ENCODE peak calls at places on chromosomes 13 and 19, in nine cellular contexts. R is tibial nerve, L is uterus, U is suprapubic skin, M is lower leg skin, Q is breast epithelium, P is NB4, N is heart left ventricle, J is A549. H is an unnamed sample.

GRCh38 chr13:19791953-19792537 is 9.3 kb upstream of the PSPC1 start:
- DNase-seq in R (no peak), L (no peak), U (peak), M (no peak), Q (no peak), P (no peak), N (no peak), J (no peak), H (no peak)

GRCh38 chr19:11848594-11849263 is at the start of gene ZNF439:
- DNase-seq in R (peak), L (peak), U (peak), M (peak), Q (peak), P (peak), N (peak), J (no peak), H (peak)

GRCh38 chr19:38395381-38396127 is 7.1 kb downstream of the SPRED3 start:
- DNase-seq in R (no peak), L (no peak), U (no peak), M (no peak), Q (no peak), P (no peak), N (no peak), J (no peak), H (no peak)

GRCh38 chr13:47661076-47661475 is 340.0 kb downstream of the SUCLA2 start:
- DNase-seq in R (no peak), L (no peak), U (no peak), M (no peak), Q (no peak), P (peak), N (no peak), J (no peak), H (no peak)

GRCh38 chr13:39663958-39664357 is 8.5 kb downstream of the COG6 start:
- DNase-seq in R (no peak), L (no peak), U (no peak), M (no peak), Q (no peak), P (no peak), N (no peak), J (no peak), H (no peak)

GRCh38 chr13:94617389-94618000 is 15.8 kb downstream of the GPR180 start:
- DNase-seq in R (peak), L (no peak), U (no peak), M (no peak), Q (no peak), P (peak), N (no peak), J (no peak), H (peak)

GRCh38 chr19:28299649-28300048 is 913.3 kb downstream of the UQCRFS1 start:
- DNase-seq in R (no peak), L (no peak), U (no peak), M (peak), Q (no peak), P (peak), N (no peak), J (no peak), H (no peak)

GRCh38 chr13:106354961-106355360 is 180.5 kb downstream of the EFNB2 start:
- DNase-seq in R (no peak), L (no peak), U (no peak), M (no peak), Q (no peak), P (no peak), N (no peak), J (no peak), H (no peak)

GRCh38 chr19:14629557-14629956 is 45.1 kb downstream of the ADGRE3 start:
- DNase-seq in R (no peak), L (no peak), U (no peak), M (no peak), Q (no peak), P (no peak), N (no peak), J (no peak), H (no peak)

GRCh38 chr19:50957587-50957986 is 4.7 kb upstream of the KLK5 start:
- DNase-seq in R (no peak), L (no peak), U (no peak), M (no peak), Q (no peak), P (no peak), N (no peak), J (no peak), H (no peak)

GRCh38 chr13:26693749-26694463 is 66.7 kb downstream of the GPR12 start:
- DNase-seq in R (no peak), L (no peak), U (no peak), M (no peak), Q (no peak), P (no peak), N (no peak), J (no peak), H (no peak)

GRCh38 chr19:5693195-5694166 is 3.4 kb downstream of the RPL36 start:
- DNase-seq in R (no peak), L (no peak), U (no peak), M (peak), Q (no peak), P (peak), N (no peak), J (no peak), H (peak)

GRCh38 chr19:15810335-15810734 is 5.1 kb downstream of the OR10H1 start:
- DNase-seq in R (peak), L (no peak), U (no peak), M (no peak), Q (no peak), P (peak), N (no peak), J (peak), H (peak)

GRCh38 chr19:41995959-41996797 is 2.1 kb upstream of the ATP1A3 start:
- DNase-seq in R (no peak), L (no peak), U (no peak), M (no peak), Q (no peak), P (peak), N (no peak), J (peak), H (no peak)

GRCh38 chr19:16470911-16471811 is 609 bp downstream of the EPS15L1 start:
- DNase-seq in R (no peak), L (no peak), U (peak), M (peak), Q (no peak), P (peak), N (no peak), J (no peak), H (no peak)

GRCh38 chr13:60572003-60572792 is 175.2 kb downstream of the TDRD3 start:
- DNase-seq in R (no peak), L (no peak), U (no peak), M (no peak), Q (no peak), P (peak), N (no peak), J (peak), H (peak)

GRCh38 chr19:31591258-31591657 is 242.0 kb upstream of the TSHZ3 start:
- DNase-seq in R (no peak), L (no peak), U (no peak), M (peak), Q (no peak), P (peak), N (no peak), J (no peak), H (no peak)

GRCh38 chr13:80048030-80048429 is 292.9 kb downstream of the SPRY2 start:
- DNase-seq in R (no peak), L (no peak), U (no peak), M (no peak), Q (no peak), P (no peak), N (no peak), J (no peak), H (no peak)

GRCh38 chr19:11375143-11375948 is 880 bp downstream of the SWSAP1 start:
- DNase-seq in R (peak), L (peak), U (no peak), M (peak), Q (no peak), P (peak), N (peak), J (no peak), H (peak)

GRCh38 chr13:40269086-40269485 is 397.4 kb downstream of the FOXO1 start:
- DNase-seq in R (no peak), L (peak), U (no peak), M (no peak), Q (no peak), P (no peak), N (no peak), J (no peak), H (no peak)

GRCh38 chr19:31356587-31357314 is 7.5 kb upstream of the TSHZ3 start:
- DNase-seq in R (no peak), L (no peak), U (no peak), M (no peak), Q (no peak), P (peak), N (peak), J (no peak), H (peak)

GRCh38 chr13:94327318-94327717 is 152.2 kb downstream of the DCT start:
- DNase-seq in R (no peak), L (no peak), U (no peak), M (no peak), Q (no peak), P (no peak), N (no peak), J (no peak), H (no peak)

DNA sequence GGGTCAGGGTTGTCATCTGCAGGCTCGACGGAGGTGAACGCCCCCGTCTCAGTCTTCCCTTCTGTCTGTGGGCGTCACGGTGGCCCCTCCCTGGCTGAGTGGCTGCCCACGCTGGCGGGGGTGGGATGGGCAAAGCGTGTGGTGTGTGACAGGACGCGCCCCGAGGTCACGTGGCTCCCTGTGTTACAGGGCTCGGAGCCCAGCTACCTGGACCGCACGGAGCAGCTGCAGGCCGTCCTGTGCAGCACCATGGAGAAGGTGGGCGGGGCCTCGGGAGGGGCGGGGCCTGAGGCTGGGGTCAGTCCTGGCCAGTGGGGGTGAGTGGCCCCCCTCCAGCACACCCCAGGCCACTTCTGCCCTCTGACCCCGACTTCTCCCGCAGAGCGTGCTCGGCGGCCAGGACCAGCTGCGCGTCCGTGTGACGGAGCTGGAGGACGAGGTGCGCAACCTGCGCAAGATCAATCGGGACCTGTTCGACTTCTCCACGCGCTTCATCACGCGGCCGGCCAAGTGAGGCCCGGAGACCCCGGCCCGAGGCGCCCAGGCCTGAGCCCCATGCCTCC is 6.3 kb upstream of the GRIN3B start:
- DNase-seq in R (no peak), L (no peak), U (no peak), M (no peak), Q (no peak), P (no peak), N (no peak), J (no peak), H (no peak)
- TF ChIP-seq POLR2A in R (no peak), L (no peak), U (no peak), M (no peak), Q (no peak), P (no peak), N (no peak), J (no peak), H (no peak)

GRCh38 chr13:46124531-46124966 is 19.7 kb upstream of the CPB2 start:
- DNase-seq in R (no peak), L (no peak), U (no peak), M (no peak), Q (no peak), P (peak), N (no peak), J (no peak), H (peak)

GRCh38 chr13:46126074-46126473 is 21.2 kb upstream of the CPB2 start:
- DNase-seq in R (no peak), L (no peak), U (no peak), M (no peak), Q (no peak), P (peak), N (no peak), J (no peak), H (no peak)

GRCh38 chr13:46127336-46128023 is 22.6 kb upstream of the CPB2 start:
- DNase-seq in R (no peak), L (no peak), U (no peak), M (no peak), Q (no peak), P (no peak), N (no peak), J (no peak), H (no peak)

GRCh38 chr13:46124967-46125933 is 20.4 kb upstream of the CPB2 start:
- DNase-seq in R (no peak), L (no peak), U (no peak), M (no peak), Q (no peak), P (peak), N (no peak), J (no peak), H (no peak)

GRCh38 chr13:46126552-46127171 is 21.8 kb upstream of the CPB2 start:
- DNase-seq in R (peak), L (no peak), U (no peak), M (peak), Q (peak), P (peak), N (peak), J (peak), H (peak)
- TF ChIP-seq POLR2A in R (no peak), L (no peak), U (no peak), M (no peak), Q (no peak), P (peak), N (no peak), J (no peak), H (no peak)

GRCh38 chr13:112901951-112902651 is 66.9 kb upstream of the MCF2L start:
- DNase-seq in R (no peak), L (no peak), U (no peak), M (peak), Q (peak), P (no peak), N (no peak), J (no peak), H (no peak)
- TF ChIP-seq POLR2A in R (no peak), L (no peak), U (no peak), M (no peak), Q (no peak), P (no peak), N (no peak), J (no peak), H (no peak)

DNA sequence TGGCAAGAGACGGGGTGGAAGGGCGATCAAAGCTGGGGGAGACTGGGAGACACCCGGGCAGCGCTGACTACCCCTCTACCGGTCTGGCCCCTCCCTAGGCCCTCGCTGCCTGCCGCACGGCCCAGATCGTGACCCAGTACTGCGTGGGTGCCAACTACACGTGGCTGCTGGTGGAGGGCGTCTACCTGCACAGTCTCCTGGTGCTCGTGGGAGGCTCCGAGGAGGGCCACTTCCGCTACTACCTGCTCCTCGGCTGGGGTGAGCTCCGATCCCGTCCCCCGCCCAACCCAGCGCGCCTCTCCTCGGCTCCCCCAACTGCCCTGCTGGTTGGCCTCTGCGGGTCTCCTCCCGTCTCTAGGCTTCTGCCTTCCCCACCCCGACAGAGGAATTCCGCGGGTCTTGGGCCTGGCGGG is 8.8 kb downstream of the GIPR start:
- DNase-seq in R (no peak), L (no peak), U (no peak), M (no peak), Q (no peak), P (no peak), N (no peak), J (no peak), H (no peak)
- TF ChIP-seq POLR2A in R (no peak), L (no peak), U (no peak), M (no peak), Q (no peak), P (no peak), N (no peak), J (no peak), H (no peak)

GRCh38 chr19:9834726-9835506 is at the start of gene PIN1:
- DNase-seq in R (peak), L (peak), U (peak), M (peak), Q (peak), P (peak), N (peak), J (peak), H (peak)
- TF ChIP-seq POLR2A in R (no peak), L (peak), U (no peak), M (no peak), Q (no peak), P (peak), N (no peak), J (peak), H (peak)

GRCh38 chr19:32720936-32721250 is 1.3 kb downstream of the TDRD12 start:
- DNase-seq in R (no peak), L (no peak), U (no peak), M (peak), Q (no peak), P (no peak), N (no peak), J (no peak), H (no peak)
- TF ChIP-seq POLR2A in R (no peak), L (no peak), U (no peak), M (no peak), Q (no peak), P (no peak), N (no peak), J (no peak), H (no peak)

GRCh38 chr19:2478756-2479555 is 3.0 kb downstream of the GADD45B start:
- DNase-seq in R (peak), L (peak), U (peak), M (peak), Q (peak), P (peak), N (peak), J (peak), H (peak)
- TF ChIP-seq POLR2A in R (no peak), L (no peak), U (no peak), M (no peak), Q (no peak), P (no peak), N (no peak), J (no peak), H (no peak)

GRCh38 chr19:46713781-46714522 is 3.0 kb downstream of the PRKD2 start:
- DNase-seq in R (peak), L (peak), U (peak), M (peak), Q (peak), P (no peak), N (peak), J (peak), H (peak)
- TF ChIP-seq POLR2A in R (no peak), L (no peak), U (no peak), M (no peak), Q (no peak), P (no peak), N (no peak), J (peak), H (no peak)

DNA sequence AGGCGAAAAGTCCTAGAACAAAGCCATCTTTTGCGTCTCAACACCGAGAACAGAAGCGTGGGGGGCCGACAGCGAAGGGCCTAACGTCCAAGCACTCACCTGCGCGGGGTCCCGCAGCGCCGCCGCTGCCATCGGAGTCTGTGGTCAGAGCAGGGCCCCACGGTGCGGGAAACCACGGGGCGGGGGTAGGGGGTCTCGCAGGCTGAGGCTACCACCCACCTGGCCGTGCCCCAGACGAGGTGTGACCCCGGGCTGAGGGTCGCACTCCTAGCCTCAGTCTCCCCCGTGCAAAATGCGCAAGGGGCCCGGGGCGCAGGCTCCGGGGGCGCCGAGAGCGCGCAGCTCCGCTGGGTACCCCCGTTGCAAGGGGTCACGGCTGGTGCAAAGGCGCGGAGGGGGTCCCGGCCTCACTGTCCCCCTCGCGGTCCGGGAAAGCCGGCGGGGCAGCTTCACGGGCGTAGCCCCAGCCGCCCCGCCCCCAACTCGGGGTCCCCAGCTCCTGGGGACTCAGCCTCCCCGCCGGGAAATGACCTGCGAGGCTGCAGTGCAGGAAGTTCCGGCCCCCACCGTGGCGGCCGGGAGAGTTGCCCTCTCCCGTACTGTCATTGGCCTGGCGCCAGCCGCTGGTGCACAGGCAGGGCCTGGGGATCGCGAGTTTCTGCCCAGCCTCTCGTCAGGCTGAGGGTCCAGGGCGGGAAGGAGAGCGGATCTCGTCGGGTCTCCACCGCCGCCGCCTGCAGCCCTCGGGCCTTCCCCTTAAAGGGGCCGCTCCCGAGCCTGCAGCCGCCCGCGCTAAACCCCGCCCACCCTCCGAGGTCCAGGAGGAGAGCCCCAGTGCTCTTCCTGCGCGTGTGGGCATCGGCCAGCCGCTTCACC is at the start of gene ZNF792:
- DNase-seq in R (peak), L (peak), U (peak), M (peak), Q (peak), P (peak), N (peak), J (peak), H (peak)
- TF ChIP-seq POLR2A in R (no peak), L (no peak), U (no peak), M (no peak), Q (no peak), P (no peak), N (no peak), J (peak), H (peak)

H was measured in adrenal gland.